ENCODE peak calls at places on chromosome 3, in ten cellular contexts. L is heart right ventricle; F is heart left ventricle; N is CD8-positive, alpha-beta T cell; Y is cardiac muscle cell; S is uterus; H is left lung; W is Peyer's patch; D is ovary; G is upper lobe of right lung. E is an unnamed sample.

GRCh38 chr3:47628426-47628825 is 49.8 kb upstream of the CSPG5 start:
- DNase-seq in F (no peak), D (no peak), W (no peak), N (no peak), L (no peak), Y (no peak), G (no peak), H (no peak), S (no peak), E (no peak)

GRCh38 chr3:102036015-102036414 is 186.7 kb downstream of the NFKBIZ start:
- DNase-seq in W (no peak), N (no peak), F (no peak), H (no peak), D (no peak), Y (no peak), G (no peak), S (no peak), L (no peak), E (no peak)

GRCh38 chr3:107994954-107995715 is 95.7 kb downstream of the CD47 start:
- DNase-seq in S (no peak), L (no peak), G (no peak), N (no peak), D (no peak), W (no peak), Y (no peak), F (no peak), H (no peak), E (no peak)

GRCh38 chr3:53192608-53193007 is 31.6 kb downstream of the PRKCD start:
- DNase-seq in L (no peak), D (no peak), S (no peak), H (no peak), W (peak; percentile 79), N (no peak), Y (no peak), F (peak; percentile 16), G (peak; percentile 48), E (no peak)

GRCh38 chr3:147113293-147114045 is 292.9 kb downstream of the ZIC4 start:
- DNase-seq in S (no peak), F (no peak), D (no peak), N (no peak), W (no peak), H (no peak), G (no peak), L (no peak), Y (peak; percentile 78), E (no peak)

GRCh38 chr3:66817946-66818557 is 180.1 kb upstream of the KBTBD8 start:
- DNase-seq in W (no peak), N (no peak), D (no peak), H (no peak), G (no peak), S (no peak), F (no peak), Y (no peak), L (peak; percentile 15), E (no peak)

GRCh38 chr3:177262396-177262795 is 65.1 kb upstream of the TBL1XR1 start:
- DNase-seq in G (no peak), W (no peak), L (no peak), S (no peak), D (no peak), F (no peak), Y (no peak), N (no peak), H (no peak), E (no peak)

GRCh38 chr3:41318520-41318919 is 119.2 kb downstream of the CTNNB1 start:
- DNase-seq in D (no peak), W (no peak), F (no peak), Y (no peak), N (no peak), H (no peak), S (no peak), G (no peak), L (no peak), E (peak; percentile 30)

GRCh38 chr3:50237133-50237651 is 1.2 kb downstream of the GNAI2 start:
- DNase-seq in W (peak; percentile 63), D (no peak), F (no peak), N (peak; percentile 46), G (no peak), Y (peak; percentile 64), H (no peak), S (no peak), L (peak; percentile 50), E (peak; percentile 66)

DNA sequence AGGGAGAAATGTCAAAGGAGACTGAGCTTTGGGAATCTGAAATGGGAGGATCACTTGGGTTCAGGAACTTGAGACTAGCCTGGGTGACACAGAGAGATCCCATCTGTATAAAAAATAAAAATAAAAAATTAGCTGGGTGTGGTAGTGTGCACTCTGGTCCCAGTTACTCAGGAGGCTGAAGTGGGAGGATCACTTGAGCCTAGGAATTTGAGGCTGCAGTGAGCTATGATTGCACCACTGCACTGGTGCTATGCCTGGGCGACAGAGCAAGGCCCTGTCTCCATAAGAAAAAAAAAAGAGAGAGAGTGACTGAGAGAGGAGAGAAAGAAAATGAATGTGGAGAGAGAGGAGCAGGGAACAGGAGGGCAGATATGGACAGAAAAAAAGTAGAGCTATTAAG is 72.8 kb downstream of the SENP2 start:
- DNase-seq in S (no peak), Y (peak; percentile 53), W (no peak), F (no peak), H (no peak), N (no peak), G (no peak), L (no peak), D (no peak), E (no peak)
- H3K27ac ChIP-seq in S (peak overlapping the region; percentile 99), Y (no peak overlapping the region), W (no peak overlapping the region), F (no peak overlapping the region), H (peak overlapping the region; percentile 41), N (no peak overlapping the region), G (peak overlapping the region; percentile 51), L (no peak overlapping the region), D (no peak overlapping the region), E (peak overlapping the region; percentile 20)

GRCh38 chr3:51502562-51502910 is 2.7 kb upstream of the DCAF1 start:
- DNase-seq in Y (no peak), H (no peak), N (no peak), W (no peak), S (no peak), D (no peak), G (no peak), L (no peak), F (no peak), E (no peak)

GRCh38 chr3:51501833-51502561 is 2.2 kb upstream of the DCAF1 start:
- DNase-seq in G (peak; percentile 86), W (peak; percentile 92), N (peak; percentile 83), L (peak; percentile 78), Y (peak; percentile 84), D (peak; percentile 82), F (peak; percentile 84), S (peak; percentile 80), H (peak; percentile 75), E (peak; percentile 89)

GRCh38 chr3:51500632-51501131 is 867 bp upstream of the DCAF1 start:
- DNase-seq in H (peak; percentile 36), S (peak; percentile 22), N (peak; percentile 13), L (peak; percentile 23), D (peak; percentile 54), Y (no peak), W (peak; percentile 53), F (peak; percentile 56), G (no peak), E (peak; percentile 34)

GRCh38 chr3:51498871-51499790 is 684 bp downstream of the DCAF1 start:
- DNase-seq in G (peak; percentile 97), W (peak; percentile 97), D (peak; percentile 95), H (peak; percentile 96), Y (peak; percentile 96), F (peak; percentile 95), S (peak; percentile 96), L (peak; percentile 93), N (peak; percentile 78), E (peak; percentile 98)

DNA sequence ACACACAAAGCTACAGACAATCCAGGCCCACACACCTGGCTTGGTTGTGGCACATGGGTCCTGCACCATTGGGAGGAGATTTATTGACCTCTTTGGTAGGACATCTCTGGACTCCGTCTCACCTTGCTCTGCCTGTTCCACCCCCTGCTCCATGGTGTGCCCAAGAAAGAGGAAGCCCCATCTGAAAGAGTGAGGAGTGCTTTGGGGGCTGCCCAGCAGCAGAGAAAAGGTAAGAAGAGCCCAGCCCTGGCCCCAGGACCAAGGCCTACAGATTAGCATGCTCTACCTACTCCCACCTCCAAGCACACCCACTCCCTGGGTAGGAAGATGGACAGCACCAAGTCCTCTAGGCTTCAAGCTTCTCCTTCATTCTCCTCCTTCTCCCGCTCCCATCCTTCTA is 3.2 kb upstream of the DCAF1 start:
- DNase-seq in H (no peak), S (no peak), F (peak; percentile 8), N (no peak), D (no peak), G (no peak), L (no peak), W (no peak), Y (no peak), E (no peak)
- TF ChIP-seq CTCF in H (no peak), S (no peak), F (no peak), N (no peak), D (no peak), G (no peak), L (no peak), W (no peak), Y (no peak), E (no peak)

DNA sequence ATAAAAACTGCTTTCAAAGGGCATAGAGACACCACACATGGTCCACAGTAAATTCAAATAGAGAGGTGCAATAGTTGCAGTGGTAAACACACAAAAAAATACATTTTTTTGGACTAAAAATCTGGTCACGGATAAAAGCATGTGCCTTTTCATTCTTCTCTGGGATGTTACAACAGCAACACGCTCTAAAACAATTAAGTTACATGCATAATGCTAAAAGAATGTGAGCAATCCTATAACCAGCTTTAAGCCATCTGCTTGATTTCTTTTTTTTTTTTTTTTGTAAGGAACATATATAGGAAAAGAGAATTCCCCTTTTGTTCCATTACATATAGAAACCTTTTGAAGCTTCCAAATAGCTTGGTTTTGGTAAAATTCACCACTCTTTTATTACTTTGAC is 20.0 kb downstream of the WNT5A start:
- DNase-seq in H (no peak), W (no peak), N (no peak), Y (peak; percentile 69), S (no peak), D (no peak), F (no peak), L (no peak), G (no peak), E (no peak)
- H3K4me3 ChIP-seq in H (no peak overlapping the region), W (no peak overlapping the region), N (no peak overlapping the region), Y (no peak overlapping the region), S (no peak overlapping the region), D (no peak overlapping the region), F (no peak overlapping the region), L (no peak overlapping the region), G (no peak overlapping the region), E (no peak overlapping the region)

GRCh38 chr3:140843656-140844055 is 98.0 kb upstream of the SLC25A36 start:
- DNase-seq in Y (no peak), W (no peak), D (no peak), G (no peak), F (no peak), N (no peak), H (no peak), L (no peak), S (no peak), E (no peak)
- H3K27ac ChIP-seq in Y (no peak overlapping the region), W (no peak overlapping the region), D (peak overlapping the region; percentile 70), G (no peak overlapping the region), F (no peak overlapping the region), N (no peak overlapping the region), H (no peak overlapping the region), L (no peak overlapping the region), S (no peak overlapping the region), E (no peak overlapping the region)

DNA sequence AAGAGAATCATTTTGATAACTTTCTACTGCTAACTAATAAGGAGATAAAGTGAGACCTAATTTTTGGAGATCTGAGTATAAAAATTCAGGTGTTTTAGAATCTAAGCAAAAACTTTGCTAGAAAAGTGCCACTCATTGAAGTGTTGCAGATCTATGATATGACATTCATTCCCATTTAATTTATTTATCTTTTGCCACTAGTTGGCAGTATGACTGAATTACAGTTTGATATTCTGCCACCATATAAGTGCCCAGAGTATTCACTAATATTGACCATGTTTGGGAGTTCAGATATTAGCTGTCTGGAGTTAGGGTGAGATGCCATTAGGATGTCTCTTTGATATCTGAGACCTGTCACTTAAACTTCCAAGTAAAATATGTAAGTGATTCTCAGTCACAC is 251.3 kb upstream of the GBE1 start:
- DNase-seq in H (no peak), S (no peak), G (no peak), D (no peak), W (no peak), L (no peak), N (no peak), Y (no peak), F (no peak), E (no peak)
- TF ChIP-seq CTCF in H (no peak), S (no peak), G (peak; percentile 18), D (no peak), W (no peak), L (no peak), N (no peak), Y (no peak), F (peak; percentile 18), E (no peak)